ENCODE peak calls at places on chromosome 7, in seven cellular contexts. One of them, this sample, is unnamed.
A peak's percentile ranks its signal among the peaks of the same experiment; 100 is the strongest.

GRCh38 chr7:28155964-28156363 is 24.6 kb downstream of the JAZF1 start:
- DNase-seq in nephron progenitor cell: no peak
- DNase-seq in heart right ventricle: no peak
- DNase-seq in MCF 10A: peak; percentile 88
- DNase-seq in T-helper 2 cell: no peak
- DNase-seq in left ventricle myocardium inferior: no peak
- DNase-seq in mesenteric fat pad: no peak
- DNase-seq in this sample: no peak

GRCh38 chr7:66255533-66256100 is 50.5 kb downstream of the TPST1 start:
- DNase-seq in mesenteric fat pad: no peak
- DNase-seq in heart right ventricle: no peak
- DNase-seq in T-helper 2 cell: no peak
- DNase-seq in left ventricle myocardium inferior: no peak
- DNase-seq in nephron progenitor cell: no peak
- DNase-seq in MCF 10A: peak; percentile 27
- DNase-seq in this sample: no peak

GRCh38 chr7:143256932-143257331 is 6.3 kb upstream of the GSTK1 start:
- DNase-seq in nephron progenitor cell: no peak
- DNase-seq in mesenteric fat pad: no peak
- DNase-seq in MCF 10A: no peak
- DNase-seq in left ventricle myocardium inferior: no peak
- DNase-seq in T-helper 2 cell: no peak
- DNase-seq in heart right ventricle: no peak
- DNase-seq in this sample: no peak

GRCh38 chr7:51366930-51367613 is 50.5 kb upstream of the COBL start:
- DNase-seq in mesenteric fat pad: no peak
- DNase-seq in left ventricle myocardium inferior: no peak
- DNase-seq in MCF 10A: peak; percentile 62
- DNase-seq in nephron progenitor cell: peak; percentile 48
- DNase-seq in heart right ventricle: peak; percentile 30
- DNase-seq in T-helper 2 cell: no peak
- DNase-seq in this sample: no peak

GRCh38 chr7:47327306-47327697 is 254.6 kb downstream of the TNS3 start:
- DNase-seq in MCF 10A: no peak
- DNase-seq in heart right ventricle: no peak
- DNase-seq in T-helper 2 cell: no peak
- DNase-seq in left ventricle myocardium inferior: peak; percentile 47
- DNase-seq in mesenteric fat pad: no peak
- DNase-seq in nephron progenitor cell: no peak
- DNase-seq in this sample: no peak

GRCh38 chr7:44291066-44291732 is 34.2 kb downstream of the CAMK2B start:
- DNase-seq in MCF 10A: no peak
- DNase-seq in T-helper 2 cell: no peak
- DNase-seq in mesenteric fat pad: peak; percentile 89
- DNase-seq in heart right ventricle: peak; percentile 83
- DNase-seq in nephron progenitor cell: peak; percentile 1
- DNase-seq in left ventricle myocardium inferior: peak; percentile 85
- DNase-seq in this sample: peak; percentile 77

GRCh38 chr7:139673230-139673629 is 104.6 kb downstream of the HIPK2 start:
- DNase-seq in nephron progenitor cell: no peak
- DNase-seq in mesenteric fat pad: no peak
- DNase-seq in T-helper 2 cell: no peak
- DNase-seq in heart right ventricle: no peak
- DNase-seq in left ventricle myocardium inferior: no peak
- DNase-seq in MCF 10A: peak; percentile 23
- DNase-seq in this sample: no peak

GRCh38 chr7:107118109-107118900 is 50.5 kb upstream of the HBP1 start:
- DNase-seq in left ventricle myocardium inferior: no peak
- DNase-seq in nephron progenitor cell: no peak
- DNase-seq in T-helper 2 cell: no peak
- DNase-seq in heart right ventricle: no peak
- DNase-seq in mesenteric fat pad: no peak
- DNase-seq in MCF 10A: no peak
- DNase-seq in this sample: no peak

GRCh38 chr7:100832281-100832633 is 4.9 kb upstream of the EPHB4 start:
- DNase-seq in heart right ventricle: no peak
- DNase-seq in T-helper 2 cell: no peak
- DNase-seq in MCF 10A: no peak
- DNase-seq in left ventricle myocardium inferior: no peak
- DNase-seq in nephron progenitor cell: no peak
- DNase-seq in mesenteric fat pad: no peak
- DNase-seq in this sample: no peak

GRCh38 chr7:158450476-158451124 is 137.0 kb downstream of the PTPRN2 start:
- DNase-seq in T-helper 2 cell: no peak
- DNase-seq in nephron progenitor cell: no peak
- DNase-seq in mesenteric fat pad: peak; percentile 73
- DNase-seq in MCF 10A: no peak
- DNase-seq in heart right ventricle: no peak
- DNase-seq in left ventricle myocardium inferior: no peak
- DNase-seq in this sample: peak; percentile 72

GRCh38 chr7:55441668-55442305 is 76.7 kb downstream of the LANCL2 start:
- DNase-seq in left ventricle myocardium inferior: no peak
- DNase-seq in T-helper 2 cell: no peak
- DNase-seq in heart right ventricle: no peak
- DNase-seq in nephron progenitor cell: no peak
- DNase-seq in mesenteric fat pad: no peak
- DNase-seq in MCF 10A: peak; percentile 25
- DNase-seq in this sample: no peak

GRCh38 chr7:68925241-68925640 is 673.0 kb upstream of the AUTS2 start:
- DNase-seq in T-helper 2 cell: no peak
- DNase-seq in nephron progenitor cell: no peak
- DNase-seq in MCF 10A: no peak
- DNase-seq in left ventricle myocardium inferior: no peak
- DNase-seq in mesenteric fat pad: no peak
- DNase-seq in heart right ventricle: no peak
- DNase-seq in this sample: no peak